ENCODE peak calls at places on chromosomes 13 and 19, in nine cellular contexts. One of them, this sample, is unnamed.

GRCh38 chr13:30925429-30925828 is 7.0 kb upstream of the TEX26 start:
- DNase-seq in A549: no peak
- DNase-seq in testis: no peak
- DNase-seq in MM.1S: no peak
- DNase-seq in spleen: no peak
- DNase-seq in upper lobe of right lung: no peak
- DNase-seq in aorta: no peak
- DNase-seq in right lobe of liver: no peak
- DNase-seq in kidney: no peak
- DNase-seq in this sample: no peak

GRCh38 chr13:98071316-98071715 is 71.6 kb upstream of the FARP1 start:
- DNase-seq in A549: no peak
- DNase-seq in testis: no peak
- DNase-seq in MM.1S: no peak
- DNase-seq in spleen: no peak
- DNase-seq in upper lobe of right lung: no peak
- DNase-seq in aorta: no peak
- DNase-seq in right lobe of liver: no peak
- DNase-seq in kidney: no peak
- DNase-seq in this sample: no peak

GRCh38 chr13:44576396-44577235 is 486 bp upstream of the TSC22D1 start:
- DNase-seq in A549: no peak
- DNase-seq in testis: no peak
- DNase-seq in MM.1S: no peak
- DNase-seq in spleen: no peak
- DNase-seq in upper lobe of right lung: peak; percentile 72
- DNase-seq in aorta: peak; percentile 83
- DNase-seq in right lobe of liver: no peak
- DNase-seq in kidney: peak; percentile 80
- DNase-seq in this sample: no peak

GRCh38 chr13:112131740-112132113 is 64.8 kb downstream of the SOX1 start:
- DNase-seq in A549: no peak
- DNase-seq in testis: no peak
- DNase-seq in MM.1S: no peak
- DNase-seq in spleen: peak; percentile 54
- DNase-seq in upper lobe of right lung: peak; percentile 82
- DNase-seq in aorta: no peak
- DNase-seq in right lobe of liver: no peak
- DNase-seq in kidney: no peak
- DNase-seq in this sample: no peak

GRCh38 chr19:17109962-17110598 is 34.5 kb downstream of the MYO9B start:
- DNase-seq in A549: no peak
- DNase-seq in testis: peak; percentile 42
- DNase-seq in MM.1S: no peak
- DNase-seq in spleen: peak; percentile 95
- DNase-seq in upper lobe of right lung: peak; percentile 90
- DNase-seq in aorta: no peak
- DNase-seq in right lobe of liver: peak; percentile 80
- DNase-seq in kidney: peak; percentile 75
- DNase-seq in this sample: no peak

GRCh38 chr19:29622191-29623070 is 16.3 kb downstream of the POP4 start:
- DNase-seq in A549: no peak
- DNase-seq in testis: no peak
- DNase-seq in MM.1S: peak; percentile 34
- DNase-seq in spleen: peak; percentile 78
- DNase-seq in upper lobe of right lung: no peak
- DNase-seq in aorta: no peak
- DNase-seq in right lobe of liver: no peak
- DNase-seq in kidney: peak; percentile 67
- DNase-seq in this sample: no peak

GRCh38 chr13:42247883-42248282 is 24.1 kb upstream of the AKAP11 start:
- DNase-seq in A549: no peak
- DNase-seq in testis: no peak
- DNase-seq in MM.1S: no peak
- DNase-seq in spleen: no peak
- DNase-seq in upper lobe of right lung: no peak
- DNase-seq in aorta: no peak
- DNase-seq in right lobe of liver: no peak
- DNase-seq in kidney: no peak
- DNase-seq in this sample: no peak

GRCh38 chr13:20182231-20182846 is 10.4 kb downstream of the GJB2 start:
- DNase-seq in A549: peak; percentile 58
- DNase-seq in testis: peak; percentile 57
- DNase-seq in MM.1S: peak; percentile 53
- DNase-seq in spleen: no peak
- DNase-seq in upper lobe of right lung: no peak
- DNase-seq in aorta: no peak
- DNase-seq in right lobe of liver: no peak
- DNase-seq in kidney: no peak
- DNase-seq in this sample: no peak

GRCh38 chr13:113305208-113305607 is 8.2 kb downstream of the LAMP1 start:
- DNase-seq in A549: no peak
- DNase-seq in testis: no peak
- DNase-seq in MM.1S: no peak
- DNase-seq in spleen: no peak
- DNase-seq in upper lobe of right lung: no peak
- DNase-seq in aorta: no peak
- DNase-seq in right lobe of liver: no peak
- DNase-seq in kidney: no peak
- DNase-seq in this sample: no peak

GRCh38 chr19:42239544-42240220 is 2.7 kb downstream of the GSK3A start:
- DNase-seq in A549: no peak
- DNase-seq in testis: no peak
- DNase-seq in MM.1S: no peak
- DNase-seq in spleen: no peak
- DNase-seq in upper lobe of right lung: no peak
- DNase-seq in aorta: no peak
- DNase-seq in right lobe of liver: no peak
- DNase-seq in kidney: no peak
- DNase-seq in this sample: no peak

GRCh38 chr13:59112375-59112774 is 1051.4 kb downstream of the DIAPH3 start:
- DNase-seq in A549: no peak
- DNase-seq in testis: no peak
- DNase-seq in MM.1S: no peak
- DNase-seq in spleen: no peak
- DNase-seq in upper lobe of right lung: no peak
- DNase-seq in aorta: no peak
- DNase-seq in right lobe of liver: no peak
- DNase-seq in kidney: no peak
- DNase-seq in this sample: no peak

GRCh38 chr13:20119960-20120359 is 40.9 kb downstream of the GJA3 start:
- DNase-seq in A549: no peak
- DNase-seq in testis: no peak
- DNase-seq in MM.1S: no peak
- DNase-seq in spleen: no peak
- DNase-seq in upper lobe of right lung: no peak
- DNase-seq in aorta: no peak
- DNase-seq in right lobe of liver: no peak
- DNase-seq in kidney: no peak
- DNase-seq in this sample: no peak

GRCh38 chr19:35340431-35340830 is 7.3 kb upstream of the FFAR1 start:
- DNase-seq in A549: no peak
- DNase-seq in testis: no peak
- DNase-seq in MM.1S: no peak
- DNase-seq in spleen: peak; percentile 66
- DNase-seq in upper lobe of right lung: no peak
- DNase-seq in aorta: no peak
- DNase-seq in right lobe of liver: no peak
- DNase-seq in kidney: peak; percentile 65
- DNase-seq in this sample: no peak

GRCh38 chr19:35341565-35342225 is 6.0 kb upstream of the FFAR1 start:
- DNase-seq in A549: no peak
- DNase-seq in testis: no peak
- DNase-seq in MM.1S: no peak
- DNase-seq in spleen: peak; percentile 71
- DNase-seq in upper lobe of right lung: no peak
- DNase-seq in aorta: peak; percentile 66
- DNase-seq in right lobe of liver: peak; percentile 29
- DNase-seq in kidney: peak; percentile 45
- DNase-seq in this sample: no peak

GRCh38 chr19:35337984-35338296 is 9.0 kb downstream of the CD22 start:
- DNase-seq in A549: no peak
- DNase-seq in testis: no peak
- DNase-seq in MM.1S: no peak
- DNase-seq in spleen: no peak
- DNase-seq in upper lobe of right lung: no peak
- DNase-seq in aorta: no peak
- DNase-seq in right lobe of liver: no peak
- DNase-seq in kidney: peak; percentile 58
- DNase-seq in this sample: no peak

GRCh38 chr19:35342430-35342829 is 5.3 kb upstream of the FFAR1 start:
- DNase-seq in A549: no peak
- DNase-seq in testis: no peak
- DNase-seq in MM.1S: no peak
- DNase-seq in spleen: peak; percentile 52
- DNase-seq in upper lobe of right lung: no peak
- DNase-seq in aorta: peak; percentile 31
- DNase-seq in right lobe of liver: peak; percentile 17
- DNase-seq in kidney: peak; percentile 22
- DNase-seq in this sample: no peak

GRCh38 chr19:35341006-35341405 is 6.7 kb upstream of the FFAR1 start:
- DNase-seq in A549: no peak
- DNase-seq in testis: no peak
- DNase-seq in MM.1S: no peak
- DNase-seq in spleen: peak; percentile 68
- DNase-seq in upper lobe of right lung: no peak
- DNase-seq in aorta: peak; percentile 75
- DNase-seq in right lobe of liver: peak; percentile 25
- DNase-seq in kidney: peak; percentile 60
- DNase-seq in this sample: no peak
- H3K4me3 ChIP-seq in A549: no peak overlapping the region
- H3K4me3 ChIP-seq in testis: no peak overlapping the region
- H3K4me3 ChIP-seq in MM.1S: no peak overlapping the region
- H3K4me3 ChIP-seq in spleen: no peak overlapping the region
- H3K4me3 ChIP-seq in upper lobe of right lung: no peak overlapping the region
- H3K4me3 ChIP-seq in aorta: no peak overlapping the region
- H3K4me3 ChIP-seq in right lobe of liver: no peak overlapping the region
- H3K4me3 ChIP-seq in kidney: no peak overlapping the region
- H3K4me3 ChIP-seq in this sample: no peak overlapping the region

GRCh38 chr19:54791476-54791875 is 11.9 kb upstream of the KIR2DL4 start:
- DNase-seq in A549: no peak
- DNase-seq in testis: no peak
- DNase-seq in MM.1S: no peak
- DNase-seq in spleen: no peak
- DNase-seq in upper lobe of right lung: no peak
- DNase-seq in aorta: no peak
- DNase-seq in right lobe of liver: no peak
- DNase-seq in kidney: no peak
- DNase-seq in this sample: no peak
- H3K9me3 ChIP-seq in A549: no peaks in the 10 kb centered on the region
- H3K9me3 ChIP-seq in testis: no peaks in the 10 kb centered on the region
- H3K9me3 ChIP-seq in MM.1S: no peaks in the 10 kb centered on the region
- H3K9me3 ChIP-seq in spleen: no peaks in the 10 kb centered on the region
- H3K9me3 ChIP-seq in upper lobe of right lung: no peaks in the 10 kb centered on the region
- H3K9me3 ChIP-seq in aorta: peaks cover 2% of the 10 kb centered on the region
- H3K9me3 ChIP-seq in right lobe of liver: no peaks in the 10 kb centered on the region
- H3K9me3 ChIP-seq in kidney: no peaks in the 10 kb centered on the region
- H3K9me3 ChIP-seq in this sample: peaks cover 15% of the 10 kb centered on the region

GRCh38 chr19:283395-283794 is 7.8 kb downstream of the PLPP2 start:
- DNase-seq in A549: no peak
- DNase-seq in testis: no peak
- DNase-seq in MM.1S: no peak
- DNase-seq in spleen: no peak
- DNase-seq in upper lobe of right lung: no peak
- DNase-seq in aorta: peak; percentile 36
- DNase-seq in right lobe of liver: no peak
- DNase-seq in kidney: no peak
- DNase-seq in this sample: no peak

GRCh38 chr19:288911-289310 is 2.3 kb downstream of the PLPP2 start:
- DNase-seq in A549: no peak
- DNase-seq in testis: peak; percentile 11
- DNase-seq in MM.1S: no peak
- DNase-seq in spleen: no peak
- DNase-seq in upper lobe of right lung: peak; percentile 54
- DNase-seq in aorta: peak; percentile 56
- DNase-seq in right lobe of liver: no peak
- DNase-seq in kidney: no peak
- DNase-seq in this sample: no peak

GRCh38 chr19:290539-291521 is at the start of gene PLPP2:
- DNase-seq in A549: peak; percentile 40
- DNase-seq in testis: peak; percentile 14
- DNase-seq in MM.1S: peak; percentile 4
- DNase-seq in spleen: no peak
- DNase-seq in upper lobe of right lung: peak; percentile 80
- DNase-seq in aorta: peak; percentile 72
- DNase-seq in right lobe of liver: peak; percentile 58
- DNase-seq in kidney: no peak
- DNase-seq in this sample: peak; percentile 80

GRCh38 chr19:289651-290538 is 1.3 kb downstream of the PLPP2 start:
- DNase-seq in A549: peak; percentile 83
- DNase-seq in testis: peak; percentile 25
- DNase-seq in MM.1S: peak; percentile 33
- DNase-seq in spleen: no peak
- DNase-seq in upper lobe of right lung: peak; percentile 72
- DNase-seq in aorta: peak; percentile 61
- DNase-seq in right lobe of liver: no peak
- DNase-seq in kidney: peak; percentile 88
- DNase-seq in this sample: no peak

DNA sequence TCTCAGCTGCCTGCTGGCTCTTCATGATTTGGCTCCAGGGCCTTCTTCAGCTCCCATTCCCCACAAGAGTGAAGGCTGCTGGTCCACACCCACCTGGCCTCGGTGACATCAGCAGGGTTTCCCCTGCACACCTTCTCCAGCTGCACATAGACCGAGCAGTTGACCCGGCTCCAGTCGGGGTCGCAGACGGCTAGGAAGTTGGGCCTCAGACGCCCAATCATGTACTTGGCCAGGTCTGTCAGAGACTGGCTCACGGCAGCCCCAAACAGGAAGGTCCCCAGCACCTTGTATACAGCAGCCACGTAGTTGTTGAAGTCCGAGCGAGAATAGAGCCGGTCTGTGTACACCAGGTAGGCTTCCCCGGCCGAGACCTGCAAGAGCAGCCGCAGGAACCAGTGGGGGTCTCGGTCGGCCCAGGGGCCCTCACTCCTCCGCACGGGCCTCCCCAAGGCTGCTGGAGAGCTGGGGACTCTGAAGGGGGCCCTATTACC is 3.8 kb downstream of the PLPP2 start:
- DNase-seq in A549: no peak
- DNase-seq in testis: peak; percentile 10
- DNase-seq in MM.1S: no peak
- DNase-seq in spleen: no peak
- DNase-seq in upper lobe of right lung: peak; percentile 52
- DNase-seq in aorta: peak; percentile 50
- DNase-seq in right lobe of liver: no peak
- DNase-seq in kidney: no peak
- DNase-seq in this sample: no peak
- H3K4me1 ChIP-seq in A549: peaks cover 10% of the 10 kb centered on the region
- H3K4me1 ChIP-seq in testis: no peaks in the 10 kb centered on the region
- H3K4me1 ChIP-seq in MM.1S: peaks cover 5% of the 10 kb centered on the region
- H3K4me1 ChIP-seq in spleen: peaks cover 20% of the 10 kb centered on the region
- H3K4me1 ChIP-seq in upper lobe of right lung: peaks cover 10% of the 10 kb centered on the region
- H3K4me1 ChIP-seq in aorta: no peaks in the 10 kb centered on the region
- H3K4me1 ChIP-seq in right lobe of liver: no peaks in the 10 kb centered on the region
- H3K4me1 ChIP-seq in kidney: peaks cover 6% of the 10 kb centered on the region
- H3K4me1 ChIP-seq in this sample: peaks cover 7% of the 10 kb centered on the region

DNA sequence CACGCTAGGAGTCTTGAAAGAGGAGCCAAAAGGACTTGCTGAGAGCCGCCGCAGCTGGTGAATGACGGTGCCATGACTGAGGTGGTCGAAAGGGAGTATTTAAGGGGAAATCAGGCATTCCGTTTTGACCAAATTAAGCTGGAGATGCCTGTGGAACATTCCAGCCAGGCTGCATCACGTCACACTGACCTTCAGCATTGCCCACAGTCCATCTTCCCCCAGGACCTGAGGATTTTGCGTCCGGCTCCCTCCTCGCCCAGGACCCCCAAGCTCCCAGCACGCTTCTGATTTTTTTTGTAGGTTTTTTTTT is 12.0 kb downstream of the CYTH2 start:
- DNase-seq in A549: no peak
- DNase-seq in testis: no peak
- DNase-seq in MM.1S: no peak
- DNase-seq in spleen: no peak
- DNase-seq in upper lobe of right lung: no peak
- DNase-seq in aorta: no peak
- DNase-seq in right lobe of liver: no peak
- DNase-seq in kidney: no peak
- DNase-seq in this sample: no peak
- H3K4me3 ChIP-seq in A549: no peak overlapping the region
- H3K4me3 ChIP-seq in testis: peak overlapping the region; percentile 59
- H3K4me3 ChIP-seq in MM.1S: no peak overlapping the region
- H3K4me3 ChIP-seq in spleen: peak overlapping the region; percentile 64
- H3K4me3 ChIP-seq in upper lobe of right lung: peak overlapping the region; percentile 61
- H3K4me3 ChIP-seq in aorta: peak overlapping the region; percentile 45
- H3K4me3 ChIP-seq in right lobe of liver: peak overlapping the region; percentile 30
- H3K4me3 ChIP-seq in kidney: peak overlapping the region; percentile 65
- H3K4me3 ChIP-seq in this sample: peak overlapping the region; percentile 61

This sample was measured in iPS DF 6.9.